ENCODE peak calls at places on chromosomes 16 and 17, in six cellular contexts. One of them, this sample, is unnamed.

GRCh38 chr16:89308391-89309333 is 91.2 kb downstream of the ZNF778 start:
- DNase-seq in IMR-90: no peak
- DNase-seq in epithelial cell of esophagus: no peak
- DNase-seq in A549: no peak
- DNase-seq in adrenal gland: no peak
- DNase-seq in stomach: no peak
- DNase-seq in this sample: no peak

GRCh38 chr17:46128453-46128852 is 64.8 kb downstream of the KANSL1 start:
- DNase-seq in epithelial cell of esophagus: no peak
- DNase-seq in adrenal gland: no peak
- DNase-seq in IMR-90: no peak
- DNase-seq in A549: no peak
- DNase-seq in stomach: no peak
- DNase-seq in this sample: no peak

GRCh38 chr17:1473170-1473569 is 17.1 kb upstream of the CRK start:
- DNase-seq in stomach: no peak
- DNase-seq in A549: no peak
- DNase-seq in adrenal gland: no peak
- DNase-seq in IMR-90: no peak
- DNase-seq in epithelial cell of esophagus: no peak
- DNase-seq in this sample: no peak

GRCh38 chr17:66240013-66240412 is 10.8 kb upstream of the APOH start:
- DNase-seq in IMR-90: no peak
- DNase-seq in adrenal gland: no peak
- DNase-seq in stomach: no peak
- DNase-seq in epithelial cell of esophagus: no peak
- DNase-seq in A549: no peak
- DNase-seq in this sample: no peak

GRCh38 chr16:82767198-82767597 is 140.4 kb downstream of the CDH13 start:
- DNase-seq in adrenal gland: no peak
- DNase-seq in IMR-90: no peak
- DNase-seq in A549: no peak
- DNase-seq in stomach: no peak
- DNase-seq in epithelial cell of esophagus: no peak
- DNase-seq in this sample: no peak

GRCh38 chr17:18259621-18260331 is 686 bp upstream of the MIEF2 start:
- DNase-seq in epithelial cell of esophagus: peak; percentile 96
- DNase-seq in adrenal gland: no peak
- DNase-seq in A549: no peak
- DNase-seq in stomach: no peak
- DNase-seq in IMR-90: peak; percentile 20
- DNase-seq in this sample: no peak

GRCh38 chr17:68155692-68156091 is 92.2 kb upstream of the AMZ2 start:
- DNase-seq in stomach: no peak
- DNase-seq in IMR-90: no peak
- DNase-seq in epithelial cell of esophagus: no peak
- DNase-seq in A549: no peak
- DNase-seq in adrenal gland: no peak
- DNase-seq in this sample: no peak

GRCh38 chr17:68450801-68451200 is 6.5 kb downstream of the WIPI1 start:
- DNase-seq in IMR-90: no peak
- DNase-seq in A549: no peak
- DNase-seq in adrenal gland: no peak
- DNase-seq in stomach: no peak
- DNase-seq in epithelial cell of esophagus: no peak
- DNase-seq in this sample: no peak

GRCh38 chr17:57516290-57517215 is 228.5 kb downstream of the CCDC182 start:
- DNase-seq in A549: no peak
- DNase-seq in epithelial cell of esophagus: peak; percentile 52
- DNase-seq in stomach: no peak
- DNase-seq in IMR-90: peak; percentile 54
- DNase-seq in adrenal gland: no peak
- DNase-seq in this sample: no peak

DNA sequence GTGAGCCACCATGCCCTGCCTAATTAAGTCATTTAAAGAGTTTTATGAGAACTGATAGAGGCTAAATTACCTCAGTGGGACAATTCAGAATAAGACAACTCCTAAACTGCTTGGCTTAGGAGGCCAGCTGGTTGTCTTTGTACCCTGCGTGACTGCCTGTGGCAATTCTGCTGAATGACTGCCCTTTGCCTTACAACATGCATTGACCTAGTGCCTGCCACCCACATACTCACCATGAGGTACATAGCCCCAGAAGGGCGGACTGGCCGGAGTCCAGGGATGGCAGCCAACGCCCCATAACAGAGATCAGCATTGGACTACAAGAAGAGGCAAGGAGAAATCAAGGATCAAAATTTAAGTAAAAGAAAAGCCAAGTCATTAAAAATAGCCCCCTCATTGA is 7.3 kb downstream of the TAT start:
- DNase-seq in adrenal gland: no peak
- DNase-seq in stomach: no peak
- DNase-seq in IMR-90: no peak
- DNase-seq in A549: no peak
- DNase-seq in epithelial cell of esophagus: no peak
- DNase-seq in this sample: no peak
- H3K4me3 ChIP-seq in adrenal gland: no peak overlapping the region
- H3K4me3 ChIP-seq in stomach: no peak overlapping the region
- H3K4me3 ChIP-seq in IMR-90: no peak overlapping the region
- H3K4me3 ChIP-seq in A549: no peak overlapping the region
- H3K4me3 ChIP-seq in epithelial cell of esophagus: no peak overlapping the region
- H3K4me3 ChIP-seq in this sample: no peak overlapping the region

DNA sequence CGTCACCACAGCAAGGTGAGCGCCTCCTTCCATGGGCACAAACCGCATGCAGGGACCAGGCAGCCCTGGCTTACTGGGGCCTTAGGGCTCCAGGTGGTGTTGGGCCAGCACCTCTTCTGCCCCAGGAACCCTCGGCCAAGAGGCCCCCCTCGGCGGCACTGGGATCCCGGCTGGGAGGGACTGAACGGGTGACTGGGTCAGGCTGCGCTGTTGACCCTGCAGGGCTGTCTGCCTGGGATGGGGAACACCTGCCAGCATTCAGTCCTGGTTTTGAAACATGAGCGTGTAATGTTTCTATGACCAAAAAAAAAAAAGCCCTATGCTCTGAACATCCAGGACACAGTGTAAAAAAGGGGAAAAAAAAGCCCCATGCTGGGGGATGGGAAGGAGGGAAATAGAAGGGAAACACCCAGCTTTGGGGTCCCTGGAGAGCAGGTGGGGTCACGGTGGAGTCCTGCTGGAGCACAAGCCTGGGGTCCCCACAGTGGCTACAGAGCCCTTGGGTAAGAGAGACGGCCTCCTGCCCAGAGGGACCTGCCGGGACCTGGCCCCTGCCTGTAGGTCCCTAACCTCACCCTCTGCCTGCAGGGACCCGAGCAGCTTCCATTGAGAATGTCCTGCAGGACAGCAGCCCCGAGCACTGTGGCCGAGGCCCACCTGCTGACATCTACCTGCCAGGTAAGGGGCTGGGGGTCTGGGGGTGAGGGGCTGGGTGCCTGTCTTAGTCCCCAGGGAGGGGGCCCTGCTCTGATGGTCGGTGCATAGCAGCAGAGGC is 9.9 kb upstream of the NUDT16L1 start:
- DNase-seq in adrenal gland: no peak
- DNase-seq in epithelial cell of esophagus: no peak
- DNase-seq in IMR-90: no peak
- DNase-seq in A549: no peak
- DNase-seq in stomach: no peak
- DNase-seq in this sample: no peak
- TF ChIP-seq CTCF in adrenal gland: no peak
- TF ChIP-seq CTCF in epithelial cell of esophagus: no peak
- TF ChIP-seq CTCF in IMR-90: no peak
- TF ChIP-seq CTCF in A549: peak; percentile 1
- TF ChIP-seq CTCF in stomach: no peak
- TF ChIP-seq CTCF in this sample: no peak

GRCh38 chr17:81889602-81890001 is 1.8 kb downstream of the ALYREF start:
- DNase-seq in epithelial cell of esophagus: no peak
- DNase-seq in IMR-90: no peak
- DNase-seq in stomach: no peak
- DNase-seq in A549: no peak
- DNase-seq in adrenal gland: no peak
- DNase-seq in this sample: no peak
- H3K4me3 ChIP-seq in epithelial cell of esophagus: peak overlapping the region; percentile 70
- H3K4me3 ChIP-seq in IMR-90: no peak overlapping the region
- H3K4me3 ChIP-seq in stomach: peak overlapping the region; percentile 90
- H3K4me3 ChIP-seq in A549: peak overlapping the region; percentile 90
- H3K4me3 ChIP-seq in adrenal gland: no peak overlapping the region
- H3K4me3 ChIP-seq in this sample: no peak overlapping the region

GRCh38 chr16:67246945-67247697 is at the start of gene FHOD1:
- DNase-seq in stomach: peak; percentile 99
- DNase-seq in IMR-90: peak; percentile 92
- DNase-seq in epithelial cell of esophagus: peak; percentile 97
- DNase-seq in adrenal gland: peak; percentile 98
- DNase-seq in A549: peak; percentile 82
- DNase-seq in this sample: peak; percentile 96
- TF ChIP-seq CTCF in stomach: no peak
- TF ChIP-seq CTCF in IMR-90: no peak
- TF ChIP-seq CTCF in epithelial cell of esophagus: no peak
- TF ChIP-seq CTCF in adrenal gland: no peak
- TF ChIP-seq CTCF in A549: no peak
- TF ChIP-seq CTCF in this sample: no peak

GRCh38 chr17:7580631-7581554 is 1.5 kb downstream of the CD68 start:
- DNase-seq in adrenal gland: no peak
- DNase-seq in IMR-90: no peak
- DNase-seq in epithelial cell of esophagus: peak; percentile 60
- DNase-seq in A549: no peak
- DNase-seq in stomach: no peak
- DNase-seq in this sample: no peak
- H3K4me3 ChIP-seq in adrenal gland: no peak overlapping the region
- H3K4me3 ChIP-seq in IMR-90: no peak overlapping the region
- H3K4me3 ChIP-seq in epithelial cell of esophagus: no peak overlapping the region
- H3K4me3 ChIP-seq in A549: no peak overlapping the region
- H3K4me3 ChIP-seq in stomach: peak overlapping the region; percentile 57
- H3K4me3 ChIP-seq in this sample: no peak overlapping the region

GRCh38 chr17:64232466-64233262 is 30.4 kb downstream of the TEX2 start:
- DNase-seq in stomach: no peak
- DNase-seq in epithelial cell of esophagus: no peak
- DNase-seq in adrenal gland: no peak
- DNase-seq in IMR-90: no peak
- DNase-seq in A549: no peak
- DNase-seq in this sample: no peak

GRCh38 chr17:64231567-64232141 is 31.4 kb downstream of the TEX2 start:
- DNase-seq in epithelial cell of esophagus: peak; percentile 49
- DNase-seq in IMR-90: no peak
- DNase-seq in A549: no peak
- DNase-seq in adrenal gland: no peak
- DNase-seq in stomach: no peak
- DNase-seq in this sample: no peak

GRCh38 chr17:64230551-64231408 is 32.3 kb downstream of the TEX2 start:
- DNase-seq in A549: no peak
- DNase-seq in adrenal gland: no peak
- DNase-seq in epithelial cell of esophagus: peak; percentile 96
- DNase-seq in IMR-90: peak; percentile 97
- DNase-seq in stomach: no peak
- DNase-seq in this sample: peak; percentile 93

GRCh38 chr17:64226132-64226531 is 36.9 kb downstream of the TEX2 start:
- DNase-seq in adrenal gland: no peak
- DNase-seq in epithelial cell of esophagus: no peak
- DNase-seq in IMR-90: no peak
- DNase-seq in stomach: no peak
- DNase-seq in A549: no peak
- DNase-seq in this sample: no peak

DNA sequence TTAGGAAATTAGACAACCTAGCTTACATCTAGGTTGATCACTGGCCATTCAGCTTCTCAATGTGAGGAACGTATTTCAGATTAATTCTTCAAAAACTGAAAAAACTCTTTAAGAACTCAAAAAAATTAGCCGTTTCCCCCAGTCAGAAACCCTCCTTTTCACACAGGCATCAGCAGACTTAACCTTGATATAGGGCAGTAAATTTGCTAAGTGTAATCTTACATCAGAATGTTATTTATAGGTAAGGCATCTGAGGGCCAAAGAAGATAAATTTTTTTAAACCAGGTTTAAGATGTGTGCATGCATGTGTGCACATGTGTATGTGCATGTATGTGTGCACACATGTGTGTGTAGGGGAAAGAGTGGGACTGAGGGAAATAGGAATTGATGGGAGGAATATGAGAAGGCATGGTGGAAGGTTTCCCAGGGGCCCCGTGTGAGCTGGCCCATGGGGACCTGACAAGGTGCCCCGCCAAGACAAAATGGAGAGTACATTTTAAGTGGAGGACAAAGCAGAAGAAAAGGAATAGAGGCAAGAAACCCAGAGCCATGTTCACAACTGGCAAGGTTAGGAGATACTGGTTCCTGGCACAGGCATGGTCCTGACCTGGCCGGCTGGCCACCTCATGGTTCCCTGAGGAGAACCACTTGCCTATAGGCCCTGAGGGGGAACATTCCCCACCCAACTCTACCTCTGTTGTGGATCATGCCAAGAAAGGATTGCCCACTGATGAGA is 33.1 kb downstream of the TEX2 start:
- DNase-seq in A549: no peak
- DNase-seq in stomach: no peak
- DNase-seq in epithelial cell of esophagus: no peak
- DNase-seq in adrenal gland: no peak
- DNase-seq in IMR-90: no peak
- DNase-seq in this sample: no peak
- TF ChIP-seq CTCF in A549: no peak
- TF ChIP-seq CTCF in stomach: no peak
- TF ChIP-seq CTCF in epithelial cell of esophagus: no peak
- TF ChIP-seq CTCF in adrenal gland: no peak
- TF ChIP-seq CTCF in IMR-90: no peak
- TF ChIP-seq CTCF in this sample: no peak

DNA sequence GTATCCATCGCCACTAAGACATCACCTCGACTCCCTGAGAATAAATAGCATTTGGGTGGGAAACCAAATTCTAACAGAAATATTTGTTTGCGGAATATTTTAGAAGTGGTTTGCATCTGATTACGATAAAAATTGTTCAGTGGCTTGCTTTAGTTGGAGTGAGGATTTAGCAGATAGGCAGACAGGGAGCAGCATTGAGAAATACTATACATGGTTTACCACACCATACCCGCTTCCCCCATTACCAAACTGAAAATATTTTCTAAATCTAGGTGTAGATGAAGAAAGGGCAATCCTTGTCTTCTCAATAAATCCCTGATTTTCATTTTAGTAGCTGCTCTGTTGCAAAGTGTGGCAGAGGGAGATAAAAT is 895 bp upstream of the BAHCC1 start:
- DNase-seq in epithelial cell of esophagus: no peak
- DNase-seq in adrenal gland: no peak
- DNase-seq in IMR-90: no peak
- DNase-seq in A549: no peak
- DNase-seq in stomach: no peak
- DNase-seq in this sample: no peak
- H3K4me3 ChIP-seq in epithelial cell of esophagus: no peak overlapping the region
- H3K4me3 ChIP-seq in adrenal gland: no peak overlapping the region
- H3K4me3 ChIP-seq in IMR-90: no peak overlapping the region
- H3K4me3 ChIP-seq in A549: no peak overlapping the region
- H3K4me3 ChIP-seq in stomach: peak overlapping the region; percentile 71
- H3K4me3 ChIP-seq in this sample: no peak overlapping the region